ENCODE peak calls at places on chromosomes 11 and 22, in nine cellular contexts. One of them, this sample, is unnamed. For H3K4me1 and H3K9me3, the result is how much of the 10 kb centered on the place peaks cover.

GRCh38 chr11:13963169-13963948 is 836 bp downstream of the SPON1 start:
- DNase-seq in uterus: peak
- DNase-seq in mesenchymal stem cell: peak
- DNase-seq in adrenal gland: no peak
- DNase-seq in hepatocyte: peak
- DNase-seq in OCI-LY7: no peak
- DNase-seq in heart right ventricle: peak
- DNase-seq in GM23248: peak
- DNase-seq in Karpas-422: no peak
- DNase-seq in this sample: peak

GRCh38 chr11:48307760-48308386 is 1.9 kb downstream of the OR4S1 start:
- DNase-seq in uterus: no peak
- DNase-seq in mesenchymal stem cell: peak
- DNase-seq in adrenal gland: peak
- DNase-seq in hepatocyte: peak
- DNase-seq in OCI-LY7: peak
- DNase-seq in heart right ventricle: peak
- DNase-seq in GM23248: peak
- DNase-seq in Karpas-422: peak
- DNase-seq in this sample: peak

GRCh38 chr11:83363280-83363679 is 77.1 kb upstream of the CCDC90B start:
- DNase-seq in uterus: no peak
- DNase-seq in mesenchymal stem cell: no peak
- DNase-seq in adrenal gland: no peak
- DNase-seq in hepatocyte: no peak
- DNase-seq in OCI-LY7: no peak
- DNase-seq in heart right ventricle: no peak
- DNase-seq in GM23248: no peak
- DNase-seq in Karpas-422: no peak
- DNase-seq in this sample: no peak

GRCh38 chr22:48376428-48376827 is 1451.2 kb downstream of the BRD1 start:
- DNase-seq in uterus: no peak
- DNase-seq in mesenchymal stem cell: no peak
- DNase-seq in adrenal gland: no peak
- DNase-seq in hepatocyte: no peak
- DNase-seq in OCI-LY7: no peak
- DNase-seq in heart right ventricle: no peak
- DNase-seq in GM23248: no peak
- DNase-seq in Karpas-422: no peak
- DNase-seq in this sample: no peak

GRCh38 chr11:122354029-122354697 is 238.1 kb upstream of the BLID start:
- DNase-seq in uterus: no peak
- DNase-seq in mesenchymal stem cell: no peak
- DNase-seq in adrenal gland: no peak
- DNase-seq in hepatocyte: no peak
- DNase-seq in OCI-LY7: no peak
- DNase-seq in heart right ventricle: no peak
- DNase-seq in GM23248: peak
- DNase-seq in Karpas-422: no peak
- DNase-seq in this sample: no peak

GRCh38 chr22:28021116-28021997 is 102.3 kb upstream of the PITPNB start:
- DNase-seq in uterus: peak
- DNase-seq in mesenchymal stem cell: no peak
- DNase-seq in adrenal gland: no peak
- DNase-seq in hepatocyte: no peak
- DNase-seq in OCI-LY7: no peak
- DNase-seq in heart right ventricle: no peak
- DNase-seq in GM23248: no peak
- DNase-seq in Karpas-422: no peak
- DNase-seq in this sample: no peak

GRCh38 chr11:6418199-6418957 is 516 bp downstream of the APBB1 start:
- DNase-seq in uterus: peak
- DNase-seq in mesenchymal stem cell: no peak
- DNase-seq in adrenal gland: peak
- DNase-seq in hepatocyte: peak
- DNase-seq in OCI-LY7: no peak
- DNase-seq in heart right ventricle: peak
- DNase-seq in GM23248: peak
- DNase-seq in Karpas-422: no peak
- DNase-seq in this sample: peak

GRCh38 chr11:116837231-116838091 is at the start of gene APOA1:
- DNase-seq in uterus: peak
- DNase-seq in mesenchymal stem cell: no peak
- DNase-seq in adrenal gland: no peak
- DNase-seq in hepatocyte: peak
- DNase-seq in OCI-LY7: no peak
- DNase-seq in heart right ventricle: peak
- DNase-seq in GM23248: no peak
- DNase-seq in Karpas-422: no peak
- DNase-seq in this sample: peak

GRCh38 chr11:128936546-128937275 is 6.0 kb downstream of the TP53AIP1 start:
- DNase-seq in uterus: no peak
- DNase-seq in mesenchymal stem cell: peak
- DNase-seq in adrenal gland: peak
- DNase-seq in hepatocyte: peak
- DNase-seq in OCI-LY7: no peak
- DNase-seq in heart right ventricle: no peak
- DNase-seq in GM23248: no peak
- DNase-seq in Karpas-422: no peak
- DNase-seq in this sample: no peak

GRCh38 chr11:587978-588380 is 11.7 kb downstream of the PHRF1 start:
- DNase-seq in uterus: no peak
- DNase-seq in mesenchymal stem cell: peak
- DNase-seq in adrenal gland: peak
- DNase-seq in hepatocyte: peak
- DNase-seq in OCI-LY7: no peak
- DNase-seq in heart right ventricle: no peak
- DNase-seq in GM23248: peak
- DNase-seq in Karpas-422: no peak
- DNase-seq in this sample: peak

GRCh38 chr11:95888439-95888838 is 35.5 kb downstream of the MTMR2 start:
- DNase-seq in uterus: no peak
- DNase-seq in mesenchymal stem cell: peak
- DNase-seq in adrenal gland: no peak
- DNase-seq in hepatocyte: no peak
- DNase-seq in OCI-LY7: no peak
- DNase-seq in heart right ventricle: no peak
- DNase-seq in GM23248: no peak
- DNase-seq in Karpas-422: no peak
- DNase-seq in this sample: no peak

GRCh38 chr11:86888164-86888977 is 66.8 kb downstream of the FZD4 start:
- DNase-seq in uterus: no peak
- DNase-seq in mesenchymal stem cell: peak
- DNase-seq in adrenal gland: no peak
- DNase-seq in hepatocyte: no peak
- DNase-seq in OCI-LY7: no peak
- DNase-seq in heart right ventricle: no peak
- DNase-seq in GM23248: peak
- DNase-seq in Karpas-422: no peak
- DNase-seq in this sample: no peak

GRCh38 chr22:38788417-38788816 is 5.5 kb downstream of the DNAL4 start:
- DNase-seq in uterus: no peak
- DNase-seq in mesenchymal stem cell: peak
- DNase-seq in adrenal gland: peak
- DNase-seq in hepatocyte: peak
- DNase-seq in OCI-LY7: no peak
- DNase-seq in heart right ventricle: peak
- DNase-seq in GM23248: peak
- DNase-seq in Karpas-422: no peak
- DNase-seq in this sample: peak

GRCh38 chr22:41532908-41533825 is 11.1 kb downstream of the POLR3H start:
- DNase-seq in uterus: peak
- DNase-seq in mesenchymal stem cell: peak
- DNase-seq in adrenal gland: peak
- DNase-seq in hepatocyte: peak
- DNase-seq in OCI-LY7: peak
- DNase-seq in heart right ventricle: peak
- DNase-seq in GM23248: peak
- DNase-seq in Karpas-422: peak
- DNase-seq in this sample: peak

GRCh38 chr11:94117871-94118270 is 10.8 kb upstream of the PANX1 start:
- DNase-seq in uterus: no peak
- DNase-seq in mesenchymal stem cell: no peak
- DNase-seq in adrenal gland: no peak
- DNase-seq in hepatocyte: no peak
- DNase-seq in OCI-LY7: no peak
- DNase-seq in heart right ventricle: no peak
- DNase-seq in GM23248: peak
- DNase-seq in Karpas-422: no peak
- DNase-seq in this sample: no peak

GRCh38 chr11:57288771-57289579 is 35.8 kb downstream of the TNKS1BP1 start:
- DNase-seq in uterus: no peak
- DNase-seq in mesenchymal stem cell: peak
- DNase-seq in adrenal gland: no peak
- DNase-seq in hepatocyte: no peak
- DNase-seq in OCI-LY7: no peak
- DNase-seq in heart right ventricle: no peak
- DNase-seq in GM23248: peak
- DNase-seq in Karpas-422: no peak
- DNase-seq in this sample: peak

GRCh38 chr22:25692965-25693565 is 48.9 kb upstream of the MYO18B start:
- DNase-seq in uterus: no peak
- DNase-seq in mesenchymal stem cell: no peak
- DNase-seq in adrenal gland: no peak
- DNase-seq in hepatocyte: no peak
- DNase-seq in OCI-LY7: no peak
- DNase-seq in heart right ventricle: no peak
- DNase-seq in GM23248: no peak
- DNase-seq in Karpas-422: no peak
- DNase-seq in this sample: no peak

GRCh38 chr11:14320020-14320419 is 39.0 kb downstream of the RRAS2 start:
- DNase-seq in uterus: no peak
- DNase-seq in mesenchymal stem cell: peak
- DNase-seq in adrenal gland: no peak
- DNase-seq in hepatocyte: no peak
- DNase-seq in OCI-LY7: no peak
- DNase-seq in heart right ventricle: no peak
- DNase-seq in GM23248: peak
- DNase-seq in Karpas-422: no peak
- DNase-seq in this sample: peak

GRCh38 chr22:19058713-19059451 is 63.3 kb downstream of the DGCR2 start:
- DNase-seq in uterus: no peak
- DNase-seq in mesenchymal stem cell: no peak
- DNase-seq in adrenal gland: peak
- DNase-seq in hepatocyte: no peak
- DNase-seq in OCI-LY7: no peak
- DNase-seq in heart right ventricle: no peak
- DNase-seq in GM23248: no peak
- DNase-seq in Karpas-422: peak
- DNase-seq in this sample: no peak

DNA sequence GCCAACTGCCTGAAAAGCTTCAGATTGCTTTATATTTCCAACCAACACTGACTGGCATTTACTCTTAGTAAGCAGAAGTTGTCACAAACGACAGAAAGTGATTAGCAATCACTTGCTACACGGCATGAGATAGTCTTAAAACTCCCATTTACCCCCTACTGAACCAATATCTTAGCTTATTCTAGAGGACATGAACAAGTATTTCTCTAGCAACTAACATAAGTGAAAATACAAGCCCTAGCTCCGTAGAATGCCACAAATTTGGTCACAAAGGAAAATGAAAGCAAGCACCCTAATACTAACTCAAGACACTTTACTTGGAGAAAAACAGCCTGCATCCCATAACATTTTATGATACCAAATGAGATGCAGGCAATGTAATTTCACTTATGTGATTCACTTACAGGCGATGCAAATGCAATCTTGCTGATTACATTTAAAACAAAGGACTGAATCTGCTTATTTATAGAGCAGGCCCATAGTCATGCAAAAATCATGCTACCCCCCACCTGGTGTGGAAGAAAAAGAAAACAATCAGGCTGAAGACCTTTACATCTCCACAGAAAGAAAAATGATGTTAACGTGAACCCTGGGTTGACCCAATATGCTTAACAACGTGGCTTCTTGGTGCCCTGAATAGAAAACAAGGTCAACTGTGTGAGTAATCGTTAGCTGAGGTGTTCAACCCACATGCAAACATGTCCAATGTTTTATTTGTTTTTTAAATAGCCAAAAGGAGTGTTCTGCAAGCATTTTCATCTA is 25.6 kb downstream of the MPPED2 start:
- DNase-seq in uterus: no peak
- DNase-seq in mesenchymal stem cell: no peak
- DNase-seq in adrenal gland: no peak
- DNase-seq in hepatocyte: no peak
- DNase-seq in OCI-LY7: no peak
- DNase-seq in heart right ventricle: no peak
- DNase-seq in GM23248: no peak
- DNase-seq in Karpas-422: no peak
- DNase-seq in this sample: no peak
- H3K4me3 ChIP-seq in uterus: peak
- H3K4me3 ChIP-seq in mesenchymal stem cell: no peak
- H3K4me3 ChIP-seq in adrenal gland: no peak
- H3K4me3 ChIP-seq in hepatocyte: no peak
- H3K4me3 ChIP-seq in OCI-LY7: no peak
- H3K4me3 ChIP-seq in heart right ventricle: peak
- H3K4me3 ChIP-seq in GM23248: no peak
- H3K4me3 ChIP-seq in Karpas-422: no peak
- H3K4me3 ChIP-seq in this sample: no peak

GRCh38 chr11:35318309-35318708 is 101.0 kb downstream of the SLC1A2 start:
- DNase-seq in uterus: no peak
- DNase-seq in mesenchymal stem cell: no peak
- DNase-seq in adrenal gland: no peak
- DNase-seq in hepatocyte: no peak
- DNase-seq in OCI-LY7: no peak
- DNase-seq in heart right ventricle: no peak
- DNase-seq in GM23248: no peak
- DNase-seq in Karpas-422: no peak
- DNase-seq in this sample: no peak
- H3K4me1 ChIP-seq in uterus: under half
- H3K4me1 ChIP-seq in mesenchymal stem cell: under half
- H3K4me1 ChIP-seq in adrenal gland: under half
- H3K4me1 ChIP-seq in hepatocyte: under half
- H3K4me1 ChIP-seq in OCI-LY7: under half
- H3K4me1 ChIP-seq in heart right ventricle: under half
- H3K4me1 ChIP-seq in GM23248: under half
- H3K4me1 ChIP-seq in Karpas-422: under half
- H3K4me1 ChIP-seq in this sample: under half

DNA sequence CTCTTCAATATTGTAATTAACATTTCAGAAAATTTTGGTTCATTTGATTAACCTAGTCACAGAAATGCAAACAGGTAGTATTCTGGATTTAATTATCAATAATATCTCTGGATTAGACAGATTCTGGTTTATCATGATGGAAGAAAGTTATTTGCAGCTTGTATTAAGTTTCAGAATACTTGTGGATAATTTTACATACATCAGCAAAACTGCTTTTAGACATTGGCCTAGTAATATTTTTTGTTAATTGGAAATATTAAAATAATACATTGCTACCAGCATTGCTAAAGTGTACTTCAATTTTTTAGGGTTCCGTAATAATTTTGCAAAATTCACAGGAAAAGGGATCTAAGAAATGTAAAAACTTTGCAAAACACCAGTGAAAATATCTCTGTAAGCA is 3.8 kb upstream of the OR5D14 start:
- DNase-seq in uterus: no peak
- DNase-seq in mesenchymal stem cell: no peak
- DNase-seq in adrenal gland: no peak
- DNase-seq in hepatocyte: no peak
- DNase-seq in OCI-LY7: no peak
- DNase-seq in heart right ventricle: no peak
- DNase-seq in GM23248: no peak
- DNase-seq in Karpas-422: no peak
- DNase-seq in this sample: no peak
- H3K9me3 ChIP-seq in uterus: under half
- H3K9me3 ChIP-seq in mesenchymal stem cell: under half
- H3K9me3 ChIP-seq in adrenal gland: under half
- H3K9me3 ChIP-seq in hepatocyte: under half
- H3K9me3 ChIP-seq in OCI-LY7: under half
- H3K9me3 ChIP-seq in heart right ventricle: under half
- H3K9me3 ChIP-seq in GM23248: under half
- H3K9me3 ChIP-seq in Karpas-422: under half
- H3K9me3 ChIP-seq in this sample: under half

GRCh38 chr11:76695133-76695532 is 24.6 kb upstream of the LRRC32 start:
- DNase-seq in uterus: no peak
- DNase-seq in mesenchymal stem cell: no peak
- DNase-seq in adrenal gland: no peak
- DNase-seq in hepatocyte: no peak
- DNase-seq in OCI-LY7: peak
- DNase-seq in heart right ventricle: no peak
- DNase-seq in GM23248: no peak
- DNase-seq in Karpas-422: peak
- DNase-seq in this sample: no peak
- H3K4me3 ChIP-seq in uterus: no peak
- H3K4me3 ChIP-seq in mesenchymal stem cell: no peak
- H3K4me3 ChIP-seq in adrenal gland: no peak
- H3K4me3 ChIP-seq in hepatocyte: no peak
- H3K4me3 ChIP-seq in OCI-LY7: no peak
- H3K4me3 ChIP-seq in heart right ventricle: no peak
- H3K4me3 ChIP-seq in GM23248: no peak
- H3K4me3 ChIP-seq in Karpas-422: no peak
- H3K4me3 ChIP-seq in this sample: no peak

This sample was measured in small intestine.